ENCODE peak calls at places on chromosomes 2 and 18, in four cellular contexts. A, W, K and T are unnamed samples.

GRCh38 chr2:14661163-14661562 is 28.6 kb downstream of the LRATD1 start:
- DNase-seq in W (no peak), A (no peak), K (no peak), T (no peak)

GRCh38 chr2:44207102-44207501 is 38.4 kb downstream of the PPM1B start:
- DNase-seq in W (no peak), K (no peak), A (no peak), T (no peak)

GRCh38 chr2:229416116-229416694 is 145.1 kb upstream of the PID1 start:
- DNase-seq in W (no peak), K (peak), A (peak), T (no peak)

GRCh38 chr2:111167238-111168162 is 46.8 kb downstream of the BCL2L11 start:
- DNase-seq in A (no peak), K (no peak), W (no peak), T (no peak)

GRCh38 chr2:237885931-237886701 is 26.7 kb downstream of the RAMP1 start:
- DNase-seq in A (no peak), K (no peak), W (no peak), T (no peak)

GRCh38 chr2:176390276-176390675 is 121.0 kb downstream of the MTX2 start:
- DNase-seq in K (no peak), A (no peak), W (no peak), T (no peak)

GRCh38 chr2:160332318-160332717 is 132.2 kb upstream of the ITGB6 start:
- DNase-seq in K (no peak), A (no peak), W (no peak), T (no peak)

GRCh38 chr2:149027602-149028250 is 10.8 kb upstream of the LYPD6B start:
- DNase-seq in W (peak), K (no peak), A (peak), T (no peak)

GRCh38 chr2:26666671-26667070 is 25.5 kb upstream of the CIB4 start:
- DNase-seq in W (no peak), A (no peak), K (no peak), T (peak)

GRCh38 chr2:11144077-11144723 is 11.1 kb upstream of the SLC66A3 start:
- DNase-seq in K (no peak), A (no peak), W (no peak), T (no peak)

GRCh38 chr18:12023375-12023774 is 42.1 kb downstream of the IMPA2 start:
- DNase-seq in K (no peak), W (no peak), A (peak), T (no peak)

GRCh38 chr2:1169291-1169949 is 218.8 kb downstream of the SNTG2 start:
- DNase-seq in K (no peak), W (no peak), A (no peak), T (no peak)

GRCh38 chr2:199019898-199020507 is 437.7 kb downstream of the SATB2 start:
- DNase-seq in W (no peak), A (peak), K (peak), T (peak)

GRCh38 chr2:120876526-120877280 is 141.0 kb downstream of the GLI2 start:
- DNase-seq in K (no peak), W (no peak), A (no peak), T (no peak)

GRCh38 chr2:62814132-62814531 is 108.6 kb downstream of the EHBP1 start:
- DNase-seq in K (peak), W (peak), A (peak), T (peak)

GRCh38 chr2:216139884-216140283 is 30.7 kb downstream of the XRCC5 start:
- DNase-seq in W (no peak), A (peak), K (no peak), T (no peak)

DNA sequence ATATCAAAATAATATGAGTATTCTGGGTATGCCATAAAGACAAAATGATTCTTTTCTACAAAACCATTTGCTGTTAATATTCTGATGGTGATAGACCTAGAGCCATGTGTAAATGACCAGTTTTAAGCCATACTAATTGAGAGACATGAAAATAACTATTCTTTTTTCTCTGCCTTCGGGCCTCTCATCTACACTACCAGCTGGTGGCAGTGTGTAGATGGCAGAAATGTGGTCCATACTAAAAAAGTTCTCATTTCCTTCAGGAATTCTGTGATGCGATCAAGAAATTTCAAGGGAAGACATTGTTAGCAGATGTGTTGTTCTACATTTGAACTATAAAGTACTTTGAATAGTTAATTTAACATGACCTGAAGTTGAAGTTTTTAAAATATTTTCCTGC is 485.2 kb downstream of the TRIB2 start:
- DNase-seq in W (peak), K (no peak), A (no peak), T (no peak)
- TF ChIP-seq CTCF in W (peak), K (no peak), A (peak), T (no peak)

DNA sequence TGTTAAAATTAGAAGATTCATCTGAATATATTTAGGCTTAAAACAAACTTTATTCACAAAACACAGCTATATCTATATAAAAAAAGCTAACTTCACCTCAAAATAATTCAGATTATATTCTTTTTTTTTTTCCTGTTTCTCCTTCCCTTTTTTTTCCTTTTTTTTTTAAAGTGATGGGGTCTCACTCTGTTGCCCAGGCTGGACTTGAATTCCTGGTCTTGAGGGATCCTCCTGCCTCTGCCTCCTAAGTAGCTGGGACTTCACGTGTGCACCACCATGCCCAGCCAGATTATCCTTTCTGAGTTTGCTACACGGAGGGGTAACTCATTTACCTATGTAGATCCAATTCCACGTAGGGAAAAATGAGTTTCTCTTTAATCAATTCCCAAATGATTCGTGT is 3.8 kb downstream of the IDH1 start:
- DNase-seq in W (no peak), A (no peak), K (no peak), T (no peak)
- TF ChIP-seq CTCF in W (no peak), A (no peak), K (no peak), T (no peak)

DNA sequence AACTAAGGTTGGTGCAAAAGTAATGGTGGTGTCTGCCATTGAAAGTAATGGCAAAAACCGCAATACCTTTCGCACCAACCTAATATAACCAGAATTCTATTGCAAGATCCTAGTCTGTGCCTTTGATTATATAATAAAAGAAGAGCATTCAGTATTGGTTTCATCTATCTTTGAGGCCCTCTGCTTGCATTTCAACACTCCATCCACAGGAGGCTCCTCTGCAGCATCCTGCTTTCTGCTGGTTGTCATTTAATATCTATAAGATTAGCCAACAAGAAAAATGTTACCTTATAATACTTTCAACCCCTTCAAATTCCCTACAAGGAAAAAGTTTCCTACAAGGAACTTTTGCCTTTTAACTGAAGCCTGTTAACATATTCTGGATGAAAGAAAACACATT is 139.2 kb downstream of the CDCA7 start:
- DNase-seq in K (no peak), A (no peak), W (no peak), T (no peak)
- TF ChIP-seq CTCF in K (peak), A (no peak), W (peak), T (no peak)

GRCh38 chr2:33034784-33035183 is 88.0 kb downstream of the LTBP1 start:
- DNase-seq in W (no peak), K (no peak), A (peak), T (no peak)
- TF ChIP-seq CTCF in W (peak), K (peak), A (peak), T (peak)

DNA sequence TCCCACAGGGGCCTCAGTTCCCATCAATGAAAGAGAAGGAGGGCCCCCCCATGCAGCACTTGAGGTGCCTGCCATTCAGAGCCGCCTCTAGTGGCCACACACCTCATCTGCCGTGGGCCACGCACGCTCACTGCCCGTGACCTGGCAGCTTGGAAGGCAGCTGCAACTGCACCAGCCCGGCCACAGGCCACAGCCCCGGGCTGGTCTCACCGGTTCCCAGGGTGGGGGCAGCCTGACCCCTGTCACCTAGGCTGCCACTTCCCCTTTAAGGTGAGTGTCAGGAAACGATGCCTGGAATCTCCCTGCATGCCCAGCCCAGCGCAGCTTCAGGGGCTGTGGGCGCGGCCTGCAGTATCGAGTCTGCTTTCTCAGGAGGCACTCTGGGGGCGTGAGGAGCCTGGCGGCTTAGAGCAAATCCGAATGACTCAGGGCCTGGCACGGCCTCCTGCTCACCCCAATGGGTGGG is 2.6 kb downstream of the MAB21L4 start:
- DNase-seq in K (no peak), W (peak), A (peak), T (no peak)
- TF ChIP-seq CTCF in K (no peak), W (peak), A (no peak), T (no peak)